ENCODE peak calls at places on chromosomes 12 and 14, in six cellular contexts. P is SK-N-SH; G is PC-3; R is BE2C; C is CD8-positive, alpha-beta T cell; O is heart left ventricle. I is an unnamed sample.

GRCh38 chr14:26389646-26390508 is 208.0 kb downstream of the NOVA1 start:
- DNase-seq in P (no peak), O (no peak), R (no peak), G (peak; percentile 18), C (no peak), I (no peak)

GRCh38 chr14:29529418-29529817 is 398.2 kb downstream of the PRKD1 start:
- DNase-seq in O (no peak), G (peak; percentile 20), P (peak; percentile 2), C (no peak), R (peak; percentile 10), I (no peak)

GRCh38 chr12:107519906-107520859 is 165.4 kb upstream of the PWP1 start:
- DNase-seq in G (no peak), O (no peak), C (no peak), P (no peak), R (peak; percentile 24), I (no peak)

GRCh38 chr14:51521764-51522163 is 129.9 kb upstream of the FRMD6 start:
- DNase-seq in O (no peak), G (peak; percentile 60), R (no peak), C (no peak), P (no peak), I (no peak)

GRCh38 chr12:124390442-124391116 is 95.7 kb downstream of the RFLNA start:
- DNase-seq in C (no peak), P (no peak), R (no peak), G (peak; percentile 83), O (peak; percentile 65), I (peak; percentile 87)

GRCh38 chr12:95557625-95558024 is 6.3 kb upstream of the USP44 start:
- DNase-seq in G (peak; percentile 34), P (no peak), C (no peak), O (no peak), R (no peak), I (no peak)

GRCh38 chr12:51593539-51593938 is 2.5 kb downstream of the SCN8A start:
- DNase-seq in P (no peak), G (peak; percentile 47), O (peak; percentile 21), R (no peak), C (peak; percentile 24), I (no peak)

GRCh38 chr12:27164330-27165045 is 79.6 kb upstream of the STK38L start:
- DNase-seq in R (no peak), C (no peak), O (no peak), G (no peak), P (no peak), I (no peak)

GRCh38 chr14:104155513-104155912 is 17.1 kb downstream of the KIF26A start:
- DNase-seq in P (no peak), G (peak; percentile 12), O (peak; percentile 40), C (no peak), R (no peak), I (no peak)

GRCh38 chr12:123621101-123621500 is 12.4 kb downstream of the EIF2B1 start:
- DNase-seq in R (no peak), G (no peak), P (no peak), O (no peak), C (no peak), I (no peak)

GRCh38 chr12:58917699-58918334 is 2.5 kb downstream of the LRIG3 start:
- DNase-seq in O (no peak), R (no peak), P (no peak), C (no peak), G (peak; percentile 22), I (no peak)

GRCh38 chr12:57006809-57007475 is 596 bp upstream of the ZBTB39 start:
- DNase-seq in R (no peak), P (no peak), G (no peak), C (no peak), O (no peak), I (no peak)

GRCh38 chr14:22691171-22691570 is 47.0 kb upstream of the OR6J1 start:
- DNase-seq in P (no peak), G (peak; percentile 15), C (no peak), R (no peak), O (no peak), I (no peak)

GRCh38 chr12:64611430-64612286 is 1.4 kb downstream of the RASSF3 start:
- DNase-seq in O (peak; percentile 39), P (peak; percentile 66), C (peak; percentile 33), R (peak; percentile 25), G (peak; percentile 39), I (peak; percentile 79)
- TF ChIP-seq CTCF in O (no peak), P (no peak), C (no peak), R (no peak), G (no peak), I (no peak)

GRCh38 chr12:19857197-19857596 is 417.9 kb downstream of the AEBP2 start:
- DNase-seq in R (no peak), O (no peak), C (no peak), G (no peak), P (no peak), I (no peak)

GRCh38 chr12:19852100-19852855 is 413.0 kb downstream of the AEBP2 start:
- DNase-seq in C (no peak), P (no peak), O (no peak), G (no peak), R (no peak), I (no peak)

GRCh38 chr12:19850341-19851065 is 411.2 kb downstream of the AEBP2 start:
- DNase-seq in C (no peak), G (no peak), O (no peak), P (no peak), R (no peak), I (no peak)

GRCh38 chr12:19855876-19856275 is 416.6 kb downstream of the AEBP2 start:
- DNase-seq in C (no peak), P (no peak), R (no peak), G (no peak), O (no peak), I (no peak)

DNA sequence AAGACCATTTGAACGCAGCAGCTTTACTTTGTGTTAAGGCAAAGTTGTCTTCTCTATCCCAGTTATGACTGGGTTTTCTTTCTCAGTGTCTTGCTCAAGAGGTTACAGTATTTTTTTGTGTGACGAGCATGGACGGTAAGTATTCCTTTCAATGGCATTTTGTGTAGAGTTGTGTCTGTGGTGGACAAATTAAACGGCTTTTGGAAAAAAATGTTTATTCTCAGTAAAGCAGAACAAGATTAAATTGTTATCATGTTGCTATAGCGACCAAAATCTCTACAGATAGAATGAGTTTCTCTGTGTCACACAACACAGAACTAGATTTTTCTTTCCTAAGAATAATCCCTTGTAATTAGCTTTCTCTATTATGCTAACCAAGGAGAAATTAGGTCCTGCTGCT is 417.1 kb downstream of the AEBP2 start:
- DNase-seq in P (no peak), C (no peak), G (no peak), O (no peak), R (no peak), I (no peak)
- H3K4me3 ChIP-seq in P (no peak overlapping the region), C (no peak overlapping the region), G (no peak overlapping the region), O (peak overlapping the region; percentile 20), R (no peak overlapping the region), I (no peak overlapping the region)

GRCh38 chr12:1581973-1582708 is 12.2 kb downstream of the FBXL14 start:
- DNase-seq in O (no peak), G (no peak), C (no peak), R (no peak), P (no peak), I (no peak)
- H3K4me1 ChIP-seq in O (peaks cover 13% of the 10 kb centered on the region), G (peaks cover under 1% of the 10 kb centered on the region), C (peaks cover 6% of the 10 kb centered on the region), R (no peaks in the 10 kb centered on the region), P (peaks cover under 1% of the 10 kb centered on the region), I (peaks cover 3% of the 10 kb centered on the region)

DNA sequence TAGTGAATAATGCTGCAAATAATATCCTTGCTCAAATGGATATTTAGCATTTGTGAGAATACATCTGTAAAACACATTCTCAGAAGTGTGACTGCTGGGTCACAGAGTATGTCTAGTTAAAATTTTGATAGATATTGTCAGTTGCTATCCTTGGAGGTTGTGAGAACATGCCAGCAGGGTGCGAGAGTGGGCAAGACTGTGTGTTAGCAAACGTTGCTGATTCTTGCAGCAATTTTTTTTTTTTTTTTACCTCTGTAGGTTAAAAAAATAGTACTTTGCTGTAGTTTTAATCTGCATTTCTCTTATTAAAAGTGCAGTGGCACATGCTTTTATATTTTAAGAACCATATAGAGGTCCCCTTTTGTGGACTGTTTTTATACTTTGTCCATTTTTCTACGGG is 4.5 kb upstream of the NYNRIN start:
- DNase-seq in G (peak; percentile 13), P (no peak), C (no peak), R (no peak), O (no peak), I (no peak)
- TF ChIP-seq CTCF in G (peak; percentile 26), P (no peak), C (no peak), R (no peak), O (no peak), I (no peak)

DNA sequence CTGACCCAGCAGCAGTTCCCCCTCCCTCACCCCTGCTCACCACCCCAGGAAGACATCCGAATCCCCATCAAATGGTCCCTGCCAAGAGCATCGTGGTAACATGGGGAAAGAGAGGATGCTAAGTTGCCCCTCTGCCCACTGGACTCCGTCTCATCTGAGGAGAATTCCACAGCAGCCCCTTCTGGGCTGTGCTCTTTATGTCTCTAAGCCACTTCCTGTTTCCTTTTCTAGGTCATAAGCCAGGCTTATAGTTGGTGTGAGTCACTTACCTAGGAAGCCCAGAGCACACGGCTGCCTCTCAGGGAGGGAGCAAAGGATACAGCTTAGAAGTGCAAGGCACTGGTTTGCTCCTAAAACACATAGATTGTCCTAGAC is 76.0 kb downstream of the VCPKMT start:
- DNase-seq in R (no peak), O (no peak), G (peak; percentile 91), P (no peak), C (peak; percentile 49), I (no peak)
- H3K4me3 ChIP-seq in R (no peak overlapping the region), O (no peak overlapping the region), G (peak overlapping the region; percentile 22), P (no peak overlapping the region), C (peak overlapping the region; percentile 16), I (no peak overlapping the region)

DNA sequence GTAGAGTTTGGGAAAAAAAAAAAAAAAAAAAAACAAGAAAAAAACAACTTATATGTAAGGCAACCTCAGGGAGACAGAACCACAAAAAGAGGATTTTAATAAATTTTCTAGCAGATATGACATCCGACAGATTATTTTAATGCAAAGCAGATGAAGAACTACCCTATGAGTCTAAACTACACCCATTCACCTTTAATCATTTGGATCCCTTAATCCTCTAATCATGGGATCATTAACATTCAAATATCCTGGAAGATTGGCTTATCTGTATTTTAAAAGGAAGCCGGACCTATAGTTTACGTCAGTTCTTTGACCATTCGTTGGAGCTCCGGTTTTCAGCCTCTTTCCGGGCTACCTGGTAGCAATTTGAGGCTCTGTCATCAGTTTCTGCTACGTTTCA is at the start of gene DPPA3:
- DNase-seq in P (no peak), G (no peak), O (no peak), R (no peak), C (no peak), I (no peak)
- H3K4me1 ChIP-seq in P (no peaks in the 10 kb centered on the region), G (no peaks in the 10 kb centered on the region), O (no peaks in the 10 kb centered on the region), R (no peaks in the 10 kb centered on the region), C (no peaks in the 10 kb centered on the region), I (no peaks in the 10 kb centered on the region)

DNA sequence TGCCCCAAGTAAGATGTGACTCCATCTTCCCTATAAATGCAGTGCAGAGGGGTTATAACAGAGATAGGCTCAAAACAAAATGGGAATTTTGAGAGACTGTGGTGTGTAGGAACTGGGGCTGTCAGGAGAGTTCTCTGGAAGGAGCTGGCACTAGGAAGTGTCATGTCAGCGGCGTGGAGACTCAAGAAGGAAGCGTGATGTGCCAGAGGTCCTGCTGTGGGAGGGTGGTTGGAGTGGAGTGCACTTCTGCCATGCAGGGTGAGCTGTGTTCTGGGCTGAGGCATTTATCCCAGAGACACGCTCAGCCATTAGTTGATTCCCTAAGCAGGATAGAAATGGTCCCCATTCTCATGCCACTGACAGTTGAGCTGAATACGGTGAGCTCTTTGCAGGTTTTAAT is 19.0 kb downstream of the GLT1D1 start:
- DNase-seq in P (no peak), C (no peak), R (no peak), O (no peak), G (no peak), I (no peak)
- TF ChIP-seq CTCF in P (no peak), C (no peak), R (no peak), O (no peak), G (no peak), I (no peak)